ENCODE peak calls at places on chromosome 21, in six cellular contexts. M is thoracic aorta, R is lower lobe of right lung, Q is right lobe of liver, Z is epithelial cell of proximal tubule, V is progenitor cell of endocrine pancreas. Y is an unnamed sample.

GRCh38 chr21:29217818-29218252 is 80.9 kb upstream of the BACH1 start:
- DNase-seq in Z (no peak), R (no peak), Q (no peak), M (no peak), V (no peak), Y (no peak)

GRCh38 chr21:46667191-46667734 is 31.8 kb downstream of the PRMT2 start:
- DNase-seq in M (no peak), Q (no peak), V (no peak), R (no peak), Z (no peak), Y (peak)

GRCh38 chr21:33402011-33402979 is 918 bp upstream of the IFNGR2 start:
- DNase-seq in R (peak), Z (no peak), Q (peak), V (no peak), M (no peak), Y (peak)

GRCh38 chr21:28537371-28538079 is 455.2 kb downstream of the LTN1 start:
- DNase-seq in Q (no peak), R (no peak), V (no peak), M (no peak), Z (no peak), Y (no peak)

GRCh38 chr21:33419538-33420123 is 16.4 kb downstream of the IFNGR2 start:
- DNase-seq in M (no peak), V (no peak), Z (no peak), R (peak), Q (no peak), Y (no peak)

GRCh38 chr21:35303085-35303484 is 254.0 kb upstream of the RUNX1 start:
- DNase-seq in V (no peak), Z (peak), M (no peak), R (no peak), Q (no peak), Y (no peak)

GRCh38 chr21:32547018-32547417 is 38.3 kb downstream of the TCP10L start:
- DNase-seq in M (no peak), V (no peak), Q (no peak), R (no peak), Z (no peak), Y (no peak)

GRCh38 chr21:16187603-16188002 is 457.8 kb downstream of the USP25 start:
- DNase-seq in R (no peak), V (no peak), M (no peak), Z (no peak), Q (no peak), Y (no peak)

GRCh38 chr21:41681939-41682718 is 84.7 kb downstream of the RIPK4 start:
- DNase-seq in V (no peak), M (no peak), R (no peak), Q (no peak), Z (no peak), Y (no peak)

GRCh38 chr21:36396971-36397370 is 11.8 kb downstream of the CHAF1B start:
- DNase-seq in R (no peak), V (no peak), M (no peak), Z (no peak), Q (peak), Y (peak)

GRCh38 chr21:16358021-16358420 is 628.2 kb downstream of the USP25 start:
- DNase-seq in Z (no peak), Q (no peak), R (no peak), V (no peak), M (no peak), Y (no peak)

GRCh38 chr21:35520302-35520701 is 471.2 kb upstream of the RUNX1 start:
- DNase-seq in Q (no peak), R (no peak), V (no peak), M (no peak), Z (no peak), Y (no peak)

GRCh38 chr21:16742116-16742515 is 770.7 kb upstream of the CXADR start:
- DNase-seq in V (no peak), Z (no peak), Q (no peak), R (no peak), M (no peak), Y (no peak)

DNA sequence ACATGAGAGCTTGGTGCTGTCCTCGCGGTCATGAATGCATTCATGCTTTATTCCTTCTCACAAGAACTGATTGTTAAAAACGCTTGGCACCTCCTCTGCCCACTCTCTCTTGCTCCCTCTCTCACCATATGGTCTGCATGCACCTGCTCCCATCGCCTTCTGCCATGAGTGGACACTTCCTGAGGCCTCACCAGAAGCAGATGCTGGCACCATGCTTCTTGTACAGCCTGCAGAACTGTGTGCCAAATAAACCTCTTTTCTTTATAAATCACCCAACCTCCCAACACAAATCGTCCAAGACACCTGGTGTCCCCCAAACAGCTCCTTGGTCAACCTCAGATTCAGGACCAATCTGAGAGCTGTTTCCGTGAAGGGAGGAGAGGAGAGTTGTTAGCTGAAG is 43.3 kb upstream of the PCBP3 start:
- DNase-seq in Z (no peak), Q (peak), M (no peak), R (no peak), V (no peak), Y (no peak)
- TF ChIP-seq CTCF in Z (no peak), Q (no peak), M (no peak), R (no peak), V (no peak), Y (no peak)

GRCh38 chr21:26091480-26092018 is 79.0 kb downstream of the APP start:
- DNase-seq in R (no peak), Z (no peak), M (no peak), Q (no peak), V (no peak), Y (no peak)
- TF ChIP-seq CTCF in R (no peak), Z (peak), M (no peak), Q (no peak), V (peak), Y (no peak)

GRCh38 chr21:37618081-37618480 is 251.5 kb downstream of the DYRK1A start:
- DNase-seq in Q (no peak), Z (no peak), V (no peak), R (no peak), M (no peak), Y (no peak)

GRCh38 chr21:37622755-37623543 is 256.4 kb downstream of the DYRK1A start:
- DNase-seq in Z (no peak), M (no peak), Q (no peak), V (no peak), R (no peak), Y (no peak)

GRCh38 chr21:37620401-37620800 is 253.8 kb downstream of the DYRK1A start:
- DNase-seq in M (no peak), V (no peak), Z (no peak), Q (no peak), R (no peak), Y (no peak)

GRCh38 chr21:37615962-37616361 is 249.4 kb downstream of the DYRK1A start:
- DNase-seq in M (no peak), V (no peak), R (no peak), Z (no peak), Q (no peak), Y (no peak)

GRCh38 chr21:37619464-37619974 is 252.9 kb downstream of the DYRK1A start:
- DNase-seq in M (no peak), Q (no peak), Z (no peak), R (no peak), V (no peak), Y (no peak)
- TF ChIP-seq CTCF in M (no peak), Q (no peak), Z (no peak), R (no peak), V (no peak), Y (no peak)

DNA sequence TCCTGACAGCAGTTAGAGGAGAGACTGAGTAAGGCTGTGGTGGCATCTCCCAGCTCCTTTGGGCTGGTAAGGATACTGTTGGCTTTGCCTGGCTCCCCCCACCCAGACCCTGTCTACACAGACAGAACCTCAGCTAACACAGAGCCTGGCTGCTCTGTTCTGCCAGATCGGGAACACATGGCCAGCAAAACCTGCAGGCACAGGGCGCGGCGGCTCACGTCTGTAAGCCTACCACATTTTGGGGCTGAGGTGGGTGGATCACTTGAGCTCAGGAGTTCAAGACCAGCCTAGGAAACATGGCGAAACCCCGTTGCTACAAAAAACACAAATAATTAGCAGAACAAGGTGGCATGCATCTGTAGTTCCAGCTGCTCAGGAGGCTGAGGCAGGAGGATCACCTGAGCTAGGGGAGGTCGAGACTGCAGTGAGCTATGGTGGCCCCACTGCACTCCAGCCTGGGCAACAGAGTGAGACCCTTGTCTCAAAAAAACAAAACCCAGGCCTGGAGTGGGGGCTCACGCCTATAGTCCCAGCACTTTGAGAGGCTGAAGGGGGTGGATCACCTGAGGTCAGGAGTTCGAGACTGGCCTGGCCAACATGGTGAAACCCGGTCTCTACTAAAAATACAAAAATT is 6.7 kb downstream of the CSTB start:
- DNase-seq in Q (no peak), Z (no peak), V (no peak), R (no peak), M (no peak), Y (no peak)
- TF ChIP-seq CTCF in Q (no peak), Z (no peak), V (no peak), R (no peak), M (no peak), Y (no peak)

Y was measured in glutamatergic neuron.